ENCODE peak calls at places on chromosomes 16 and 17, in seven cellular contexts. F is ascending aorta, J is amygdala, V is NCI-H446 treated with DMSO at 0.1 percent for 48 hours, Y is lung microvascular endothelial cell, Z is activated gamma-delta T cell treated with Interleukin-2 at 50 U/mL for 16 hours, U is AG10803. P is an unnamed sample.

GRCh38 chr17:5786510-5786875 is 202.2 kb upstream of the NLRP1 start:
- DNase-seq in F (no peak), Y (no peak), V (no peak), Z (no peak), U (no peak), J (no peak), P (no peak)

GRCh38 chr17:28946239-28946638 is 5.1 kb downstream of the PHF12 start:
- DNase-seq in V (no peak), F (no peak), Y (no peak), Z (no peak), J (no peak), U (peak; percentile 76), P (no peak)

GRCh38 chr17:39027037-39027436 is 59.8 kb upstream of the FBXO47 start:
- DNase-seq in V (peak; percentile 28), J (peak; percentile 70), Z (peak; percentile 14), F (no peak), U (peak; percentile 19), Y (peak; percentile 18), P (no peak)

GRCh38 chr17:37506678-37507077 is 17.0 kb downstream of the DUSP14 start:
- DNase-seq in J (peak; percentile 19), F (no peak), U (no peak), V (peak; percentile 15), Y (peak; percentile 40), Z (peak; percentile 11), P (no peak)

GRCh38 chr17:59607817-59608403 is 11.8 kb upstream of the CLTC start:
- DNase-seq in J (no peak), U (no peak), V (no peak), Z (peak; percentile 11), Y (no peak), F (no peak), P (peak; percentile 21)

GRCh38 chr17:52106638-52107261 is 51.8 kb downstream of the CA10 start:
- DNase-seq in F (no peak), Z (no peak), U (peak; percentile 36), Y (peak; percentile 62), J (peak; percentile 2), V (peak; percentile 52), P (no peak)

GRCh38 chr17:57541472-57542394 is 203.4 kb downstream of the CCDC182 start:
- DNase-seq in U (peak; percentile 58), F (peak; percentile 64), J (peak; percentile 47), V (no peak), Z (no peak), Y (peak; percentile 26), P (no peak)

GRCh38 chr17:43410557-43411368 is 12.0 kb downstream of the ARL4D start:
- DNase-seq in U (peak; percentile 33), V (no peak), Z (no peak), J (no peak), F (no peak), Y (no peak), P (no peak)

GRCh38 chr17:78342438-78343098 is 17.3 kb downstream of the SOCS3 start:
- DNase-seq in J (no peak), F (peak; percentile 55), V (no peak), Y (peak; percentile 70), Z (no peak), U (peak; percentile 93), P (no peak)

GRCh38 chr16:30437511-30438046 is 7.7 kb upstream of the DCTPP1 start:
- DNase-seq in U (no peak), Y (no peak), F (no peak), V (no peak), J (no peak), Z (no peak), P (no peak)